ENCODE peak calls at places on chromosomes 2 and 18, in eight cellular contexts. K is lower lobe of right lung, X is heart left ventricle, A is A549, E is HFFc6, S is astrocyte of the cerebellum, B is psoas muscle, J is astrocyte. T is an unnamed sample.

GRCh38 chr2:239991689-239992314 is 33.3 kb downstream of the NDUFA10 start:
- DNase-seq in E (peak), A (peak), J (peak), S (peak), X (no peak), B (no peak), K (no peak), T (no peak)

GRCh38 chr18:57890266-57890665 is 87.2 kb upstream of the ATP8B1 start:
- DNase-seq in A (no peak), S (no peak), K (no peak), B (no peak), X (no peak), J (no peak), E (no peak), T (no peak)

GRCh38 chr2:69203166-69203985 is 183.7 kb downstream of the GFPT1 start:
- DNase-seq in K (no peak), A (no peak), S (no peak), B (no peak), E (no peak), J (no peak), X (no peak), T (no peak)

GRCh38 chr18:63152096-63152495 is 167.5 kb downstream of the BCL2 start:
- DNase-seq in J (no peak), E (no peak), A (no peak), K (no peak), X (no peak), S (no peak), B (no peak), T (no peak)

GRCh38 chr2:61438670-61439069 is 32.2 kb downstream of the USP34 start:
- DNase-seq in X (no peak), J (no peak), E (no peak), A (no peak), B (no peak), K (no peak), S (no peak), T (no peak)

GRCh38 chr18:2919600-2919999 is 72.8 kb downstream of the EMILIN2 start:
- DNase-seq in A (no peak), J (no peak), K (no peak), B (no peak), E (no peak), S (no peak), X (no peak), T (no peak)

GRCh38 chr18:35862115-35862640 is 110.3 kb upstream of the RMP24 start:
- DNase-seq in K (no peak), X (no peak), A (no peak), S (no peak), J (peak), E (no peak), B (no peak), T (no peak)

GRCh38 chr2:43057026-43057741 is 169.2 kb downstream of the ZFP36L2 start:
- DNase-seq in K (no peak), X (no peak), J (no peak), S (no peak), B (no peak), A (no peak), E (no peak), T (no peak)

GRCh38 chr2:104434363-104434792 is 419.5 kb upstream of the POU3F3 start:
- DNase-seq in A (no peak), J (peak), B (no peak), X (no peak), E (no peak), S (no peak), K (peak), T (no peak)

GRCh38 chr2:54558188-54558975 is 102.3 kb downstream of the SPTBN1 start:
- DNase-seq in S (no peak), B (peak), A (peak), J (peak), X (peak), K (peak), E (peak), T (peak)

GRCh38 chr2:215880970-215881369 is 132.4 kb downstream of the MREG start:
- DNase-seq in A (no peak), X (no peak), S (no peak), K (no peak), B (no peak), E (no peak), J (no peak), T (peak)

GRCh38 chr18:45777393-45777792 is 48.1 kb upstream of the SIGLEC15 start:
- DNase-seq in K (no peak), E (peak), A (no peak), S (no peak), X (no peak), B (no peak), J (peak), T (no peak)

GRCh38 chr2:18180031-18180610 is 301.7 kb downstream of the KCNS3 start:
- DNase-seq in B (no peak), J (no peak), E (no peak), A (no peak), X (no peak), K (no peak), S (no peak), T (no peak)

GRCh38 chr2:65598240-65598639 is 165.8 kb upstream of the SPRED2 start:
- DNase-seq in K (no peak), S (no peak), A (no peak), X (no peak), J (no peak), E (no peak), B (no peak), T (no peak)

GRCh38 chr2:201628545-201628944 is 14.8 kb downstream of the TMEM237 start:
- DNase-seq in S (no peak), K (no peak), B (no peak), A (no peak), E (peak), X (no peak), J (peak), T (no peak)

GRCh38 chr2:182410120-182410519 is 16.7 kb downstream of the PDE1A start:
- DNase-seq in S (no peak), A (no peak), E (no peak), B (no peak), K (no peak), J (no peak), X (no peak), T (no peak)

GRCh38 chr2:222797308-222797707 is 63.5 kb upstream of the ACSL3 start:
- DNase-seq in B (no peak), X (no peak), J (peak), K (no peak), S (peak), A (peak), E (peak), T (no peak)
- TF ChIP-seq CTCF in B (peak), X (peak), J (peak), K (peak), S (peak), A (peak), E (peak), T (peak)

DNA sequence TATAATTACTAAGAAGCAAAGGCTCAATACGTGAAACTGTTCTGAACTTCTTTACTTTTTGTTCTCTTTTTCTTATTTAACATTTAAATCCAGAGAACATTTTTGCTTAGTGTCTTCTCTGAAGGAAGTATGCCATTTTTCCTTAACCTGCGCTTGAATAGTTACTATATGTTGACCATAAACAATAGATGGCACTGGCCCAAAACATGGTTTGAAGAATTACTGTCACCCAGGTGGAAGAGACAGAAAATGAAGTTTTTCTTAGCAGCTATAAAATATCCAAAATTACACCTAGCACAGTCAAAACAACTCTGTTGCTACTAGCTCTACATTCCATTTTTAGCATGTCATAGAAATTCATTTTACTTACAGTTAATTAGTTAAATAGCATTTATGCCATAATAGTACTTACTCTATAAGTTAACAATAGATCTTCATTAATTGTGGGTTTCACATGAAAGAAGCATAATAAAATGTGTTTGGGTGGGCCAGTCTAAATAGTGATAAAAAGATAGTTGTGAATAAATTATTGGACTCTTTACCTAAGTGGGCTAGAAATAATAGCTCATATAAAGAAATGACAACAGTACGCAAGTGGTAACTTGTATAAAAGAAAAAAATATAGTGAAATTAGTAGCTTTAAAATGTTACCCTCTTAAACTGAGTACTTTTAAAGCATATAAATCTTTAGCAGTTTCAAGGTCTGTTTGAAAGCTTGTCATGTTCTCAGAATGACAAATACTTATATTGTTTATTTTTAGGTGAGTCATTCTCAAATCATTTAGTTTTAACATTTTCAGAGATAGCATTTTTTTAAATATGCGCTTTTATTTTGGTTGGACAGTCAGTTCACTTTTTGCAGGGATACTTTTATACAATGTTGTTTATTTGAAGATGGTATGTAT is 3.7 kb downstream of the ETAA1 start:
- DNase-seq in A (peak), E (peak), J (peak), K (no peak), B (no peak), S (no peak), X (no peak), T (no peak)
- TF ChIP-seq CTCF in A (no peak), E (no peak), J (no peak), K (no peak), B (no peak), S (no peak), X (no peak), T (no peak)

GRCh38 chr2:37267685-37268084 is 36.2 kb downstream of the NDUFAF7 start:
- DNase-seq in J (no peak), S (no peak), B (no peak), A (no peak), K (no peak), X (no peak), E (no peak), T (no peak)

GRCh38 chr2:37262510-37262909 is 31.1 kb downstream of the NDUFAF7 start:
- DNase-seq in A (no peak), X (no peak), B (no peak), K (no peak), J (no peak), E (no peak), S (no peak), T (no peak)

GRCh38 chr2:37268111-37268510 is 36.7 kb downstream of the NDUFAF7 start:
- DNase-seq in J (no peak), K (no peak), X (no peak), B (no peak), E (no peak), A (no peak), S (no peak), T (no peak)

GRCh38 chr2:37263839-37264238 is 32.4 kb downstream of the NDUFAF7 start:
- DNase-seq in X (no peak), J (no peak), S (no peak), E (no peak), A (no peak), K (no peak), B (no peak), T (no peak)
- TF ChIP-seq CTCF in X (no peak), J (peak), S (no peak), E (no peak), A (no peak), K (no peak), B (no peak), T (no peak)

DNA sequence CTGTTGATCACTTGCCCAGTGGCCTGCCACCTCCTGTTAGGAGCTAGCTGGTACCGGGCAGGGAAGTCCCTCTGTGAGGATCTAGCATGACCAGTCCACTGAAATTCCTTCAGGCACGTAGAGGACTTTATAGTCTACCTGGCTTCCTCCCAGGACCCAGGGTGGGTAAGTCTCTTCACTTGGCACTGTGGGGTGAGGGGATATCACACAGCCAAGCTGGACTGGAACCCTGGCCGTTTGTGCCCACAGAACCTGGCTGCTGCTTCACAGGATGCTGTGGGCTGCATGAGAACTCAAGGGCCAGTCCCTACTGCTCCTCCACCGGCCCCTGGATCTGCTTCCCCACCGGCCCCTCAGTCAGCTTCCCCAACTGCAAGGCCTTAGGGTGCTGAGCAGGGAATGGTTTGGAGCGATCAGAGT is 35.8 kb downstream of the HS1BP3 start:
- DNase-seq in X (no peak), S (no peak), B (no peak), A (no peak), E (no peak), K (peak), J (no peak), T (peak)
- TF ChIP-seq CTCF in X (no peak), S (peak), B (no peak), A (no peak), E (no peak), K (no peak), J (no peak), T (no peak)

GRCh38 chr2:218261424-218262273 is 834 bp downstream of the GPBAR1 start:
- DNase-seq in K (no peak), J (no peak), X (no peak), A (no peak), E (no peak), S (no peak), B (no peak), T (peak)

GRCh38 chr2:218262631-218263586 is 2.1 kb downstream of the GPBAR1 start:
- DNase-seq in E (no peak), J (no peak), S (no peak), K (peak), A (no peak), X (no peak), B (no peak), T (no peak)

GRCh38 chr2:218265626-218266025 is 4.3 kb downstream of the AAMP start:
- DNase-seq in S (no peak), X (no peak), K (no peak), E (no peak), B (no peak), J (no peak), A (no peak), T (no peak)

GRCh38 chr2:218264773-218265601 is 4.2 kb downstream of the GPBAR1 start:
- DNase-seq in K (no peak), X (no peak), J (no peak), B (no peak), E (no peak), A (no peak), S (no peak), T (no peak)

DNA sequence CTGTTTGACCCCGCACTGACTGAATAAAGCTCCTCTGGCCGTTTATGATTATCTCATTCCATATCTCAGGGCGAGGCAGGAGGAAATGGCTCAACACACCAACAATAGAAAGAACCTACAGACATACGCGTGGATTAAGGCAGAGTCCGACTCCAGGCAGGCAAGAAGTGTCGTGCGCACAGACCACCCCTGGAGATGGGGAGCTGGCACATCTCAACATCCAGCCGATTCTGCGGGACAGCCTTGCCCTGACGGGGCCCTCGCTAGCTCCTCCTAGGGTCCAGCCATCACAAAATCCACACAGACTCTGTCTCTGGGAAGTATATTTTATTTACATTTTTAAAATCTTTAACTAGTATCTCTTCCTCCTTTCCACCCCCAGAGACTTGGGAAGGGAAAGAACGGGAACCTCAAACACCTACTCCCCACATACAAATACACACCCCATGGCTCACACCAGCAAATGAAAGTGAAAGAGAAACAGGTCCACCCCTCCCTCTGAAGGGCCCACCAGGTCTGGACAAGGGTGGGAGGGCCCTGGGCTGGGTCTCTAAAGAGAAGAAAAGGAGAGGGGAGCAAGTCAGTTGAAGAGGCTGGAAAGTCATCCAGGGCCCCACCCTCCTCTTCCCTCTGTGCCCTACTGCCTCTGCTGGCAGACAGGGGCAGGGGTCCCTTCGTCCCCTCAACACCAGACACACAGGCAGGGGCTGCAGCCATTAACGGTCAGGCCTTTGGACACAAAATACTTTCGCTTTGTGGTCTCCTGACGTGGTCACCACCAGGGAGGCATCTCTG is 3.2 kb downstream of the GPBAR1 start:
- DNase-seq in B (no peak), E (no peak), K (no peak), J (no peak), A (no peak), X (no peak), S (no peak), T (no peak)
- TF ChIP-seq CTCF in B (no peak), E (no peak), K (no peak), J (no peak), A (no peak), X (no peak), S (peak), T (no peak)

GRCh38 chr2:29349316-29350030 is 234.3 kb downstream of the CLIP4 start:
- DNase-seq in X (no peak), B (no peak), S (no peak), E (no peak), J (no peak), K (no peak), A (no peak), T (no peak)

GRCh38 chr2:29347774-29348465 is 232.7 kb downstream of the CLIP4 start:
- DNase-seq in B (no peak), X (no peak), A (no peak), S (no peak), J (no peak), E (no peak), K (no peak), T (no peak)

GRCh38 chr2:29345236-29345635 is 230.0 kb downstream of the CLIP4 start:
- DNase-seq in A (no peak), J (no peak), K (no peak), E (no peak), S (no peak), B (no peak), X (no peak), T (no peak)

GRCh38 chr2:29343830-29344229 is 228.6 kb downstream of the CLIP4 start:
- DNase-seq in X (no peak), K (no peak), B (no peak), A (no peak), S (no peak), E (no peak), J (no peak), T (no peak)
- TF ChIP-seq CTCF in X (no peak), K (no peak), B (no peak), A (no peak), S (no peak), E (no peak), J (no peak), T (no peak)

GRCh38 chr2:177778472-177778871 is 294.1 kb downstream of the PDE11A start:
- DNase-seq in X (no peak), A (no peak), E (no peak), J (no peak), K (no peak), B (no peak), S (no peak), T (no peak)

GRCh38 chr2:177767768-177768167 is 304.8 kb downstream of the PDE11A start:
- DNase-seq in B (no peak), K (no peak), A (no peak), X (no peak), J (no peak), E (no peak), S (no peak), T (no peak)

GRCh38 chr2:177771191-177771590 is 301.4 kb downstream of the PDE11A start:
- DNase-seq in E (no peak), S (no peak), X (no peak), A (no peak), B (no peak), K (no peak), J (peak), T (no peak)

GRCh38 chr2:177772529-177772928 is 300.0 kb downstream of the PDE11A start:
- DNase-seq in B (no peak), J (peak), E (peak), K (no peak), A (peak), X (no peak), S (no peak), T (no peak)
- TF ChIP-seq CTCF in B (peak), J (peak), E (peak), K (peak), A (peak), X (peak), S (peak), T (peak)

DNA sequence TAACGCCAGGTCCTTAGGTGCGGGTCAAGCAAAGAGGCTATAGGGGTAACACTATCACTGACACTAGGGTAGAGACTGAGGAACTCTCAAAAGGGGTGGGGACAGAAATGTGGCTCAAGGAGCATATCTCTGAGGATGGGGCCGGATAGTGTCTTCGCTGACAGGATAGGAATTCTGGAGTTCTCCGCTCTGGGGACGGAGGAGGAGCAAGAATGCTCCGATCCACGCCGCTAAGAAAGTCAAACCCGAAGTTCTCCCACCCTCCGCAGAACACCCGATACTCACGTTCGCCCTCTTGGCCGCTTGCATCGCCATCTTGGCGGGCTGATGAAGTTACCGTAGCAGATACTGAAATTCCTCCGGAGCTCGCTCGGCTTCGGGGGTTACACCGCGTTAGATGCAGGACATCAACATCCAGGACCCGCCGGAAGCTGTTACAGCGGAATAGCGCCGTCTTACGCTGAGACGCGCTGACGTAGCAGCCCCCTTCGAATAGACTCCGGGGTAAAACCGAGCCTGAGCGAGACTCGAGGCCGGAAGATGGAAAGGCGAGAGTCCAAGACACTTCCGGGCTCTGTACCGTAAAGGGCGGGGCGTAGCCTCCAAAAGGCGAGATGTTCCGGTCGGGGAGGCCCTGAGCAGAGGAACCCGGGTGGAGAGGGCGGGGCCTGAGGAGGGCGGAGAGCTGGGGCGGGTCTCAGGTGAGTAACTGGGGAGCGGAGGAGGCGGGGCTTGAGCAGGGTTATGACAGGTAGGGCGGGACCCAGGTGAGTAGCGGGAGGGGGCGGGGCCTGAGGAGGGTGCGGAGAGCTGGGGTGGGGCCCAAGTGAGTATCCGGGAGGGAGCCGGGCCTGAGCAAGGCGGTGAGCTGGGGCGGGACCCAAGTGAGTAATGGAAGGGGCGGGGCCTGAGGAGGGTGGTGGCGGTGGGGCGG is at the start of gene SF3B6:
- DNase-seq in K (peak), E (peak), B (peak), J (peak), S (peak), A (peak), X (peak), T (peak)
- TF ChIP-seq CTCF in K (no peak), E (peak), B (no peak), J (no peak), S (no peak), A (no peak), X (no peak), T (no peak)

T was measured in glutamatergic neuron.